ENCODE peak calls at places on chromosomes 6 and 20, in six cellular contexts. Z is ELF-1; Y is GM04504; P is T-helper 1 cell; W is HAP-1; T is activated CD8-positive, alpha-beta memory T cell treated with anti-CD3 and anti-CD28 coated beads for 48 hours. E is an unnamed sample.

GRCh38 chr6:158481612-158482473 is 78.0 kb upstream of the TMEM181 start:
- DNase-seq in W (no peak), T (no peak), P (no peak), Z (no peak), Y (peak), E (no peak)

GRCh38 chr6:5260111-5260620 is 584 bp downstream of the LYRM4 start:
- DNase-seq in Y (peak), Z (peak), W (peak), T (peak), P (peak), E (peak)

GRCh38 chr20:33602826-33603590 is 59.1 kb upstream of the C20orf144 start:
- DNase-seq in P (no peak), Y (no peak), Z (no peak), W (no peak), T (no peak), E (no peak)

GRCh38 chr6:148479498-148479897 is 136.9 kb downstream of the SASH1 start:
- DNase-seq in Y (no peak), W (no peak), T (no peak), Z (no peak), P (no peak), E (no peak)

GRCh38 chr20:35005463-35005961 is 49.8 kb downstream of the MYH7B start:
- DNase-seq in Z (no peak), T (no peak), P (no peak), W (no peak), Y (no peak), E (no peak)

GRCh38 chr20:34618676-34619075 is 58.2 kb downstream of the PIGU start:
- DNase-seq in Z (no peak), T (no peak), W (no peak), Y (no peak), P (no peak), E (no peak)

GRCh38 chr6:145147559-145147958 is 587.8 kb downstream of the EPM2A start:
- DNase-seq in W (no peak), Y (peak), T (no peak), Z (no peak), P (no peak), E (no peak)

GRCh38 chr20:57666106-57666833 is 43.5 kb downstream of the PMEPA1 start:
- DNase-seq in T (no peak), P (no peak), W (no peak), Z (no peak), Y (no peak), E (no peak)

GRCh38 chr6:163589401-163589800 is 174.9 kb downstream of the QKI start:
- DNase-seq in T (no peak), Y (no peak), Z (no peak), W (no peak), P (no peak), E (no peak)

GRCh38 chr6:137904822-137905617 is 38.0 kb downstream of the TNFAIP3 start:
- DNase-seq in Y (no peak), Z (no peak), T (peak), W (no peak), P (peak), E (no peak)

GRCh38 chr6:167306401-167306998 is 15.4 kb downstream of the UNC93A start:
- DNase-seq in T (no peak), W (no peak), Z (peak), P (no peak), Y (no peak), E (no peak)

GRCh38 chr6:170555305-170555704 is 1.1 kb downstream of the TBP start:
- DNase-seq in W (no peak), Y (no peak), T (no peak), P (no peak), Z (no peak), E (no peak)

GRCh38 chr6:118086189-118086588 is 179.1 kb downstream of the SLC35F1 start:
- DNase-seq in Z (no peak), T (no peak), W (no peak), P (no peak), Y (no peak), E (no peak)

GRCh38 chr6:89843070-89843469 is 13.4 kb downstream of the CASP8AP2 start:
- DNase-seq in Y (no peak), Z (no peak), P (no peak), T (no peak), W (no peak), E (no peak)

GRCh38 chr6:93047033-93047432 is 372.3 kb downstream of the EPHA7 start:
- DNase-seq in Y (no peak), T (no peak), Z (peak), W (no peak), P (no peak), E (no peak)

GRCh38 chr6:114534813-114535212 is 192.0 kb upstream of the HS3ST5 start:
- DNase-seq in Z (peak), Y (no peak), P (no peak), W (no peak), T (no peak), E (no peak)

GRCh38 chr6:143901885-143902708 is 37.8 kb downstream of the ZC2HC1B start:
- DNase-seq in P (no peak), Z (no peak), T (no peak), Y (peak), W (no peak), E (no peak)

GRCh38 chr20:43857127-43857526 is 57.5 kb upstream of the TOX2 start:
- DNase-seq in Y (no peak), Z (no peak), W (no peak), T (no peak), P (no peak), E (no peak)

GRCh38 chr20:20655883-20656282 is 56.6 kb downstream of the RALGAPA2 start:
- DNase-seq in Y (no peak), W (no peak), P (no peak), Z (no peak), T (no peak), E (no peak)

GRCh38 chr6:30162265-30163089 is 869 bp upstream of the TRIM15 start:
- DNase-seq in P (no peak), T (no peak), Z (no peak), W (no peak), Y (no peak), E (no peak)

GRCh38 chr6:85641916-85642773 is 541 bp downstream of the SYNCRIP start:
- DNase-seq in T (peak), Z (peak), Y (no peak), W (peak), P (peak), E (peak)

GRCh38 chr6:145814035-145814500 is 527 bp downstream of the FBXO30 start:
- DNase-seq in P (no peak), T (peak), Y (peak), W (no peak), Z (peak), E (peak)

GRCh38 chr20:51966296-51966971 is 164.1 kb upstream of the SALL4 start:
- DNase-seq in T (no peak), W (peak), P (no peak), Z (peak), Y (peak), E (no peak)

GRCh38 chr6:119077643-119078448 is 618 bp downstream of the FAM184A start:
- DNase-seq in W (peak), Y (no peak), Z (peak), P (peak), T (peak), E (peak)

GRCh38 chr6:152026291-152026690 is 218.8 kb downstream of the ESR1 start:
- DNase-seq in Z (no peak), W (no peak), Y (no peak), T (no peak), P (no peak), E (no peak)

GRCh38 chr6:37103169-37104039 is 66.5 kb upstream of the PIM1 start:
- DNase-seq in Z (no peak), W (no peak), Y (no peak), P (no peak), T (no peak), E (no peak)